ENCODE peak calls at places on chromosome 5, in seven cellular contexts. U is transverse colon, Y is PC-9, O is neural progenitor cell, I is left ventricle myocardium inferior, L is PC-3, E is ovary. S is an unnamed sample. For H3K4me1, the result is how much of the 10 kb centered on the place peaks cover.

GRCh38 chr5:37831821-37832524 is 7.9 kb downstream of the GDNF start:
- DNase-seq in O (no peak), L (peak), I (no peak), Y (no peak), U (no peak), E (no peak), S (no peak)

GRCh38 chr5:58085800-58086199 is 374.1 kb downstream of the PLK2 start:
- DNase-seq in E (peak), O (no peak), Y (peak), L (peak), I (no peak), U (no peak), S (no peak)

GRCh38 chr5:115184780-115185179 is 15.1 kb upstream of the TRIM36 start:
- DNase-seq in I (no peak), E (no peak), L (no peak), Y (no peak), O (no peak), U (no peak), S (no peak)

GRCh38 chr5:159001247-159001646 is 98.5 kb downstream of the EBF1 start:
- DNase-seq in E (no peak), O (no peak), U (no peak), L (no peak), Y (no peak), I (no peak), S (no peak)

GRCh38 chr5:89268460-89268859 is 385.5 kb upstream of the MEF2C start:
- DNase-seq in Y (peak), I (no peak), U (peak), O (no peak), E (no peak), L (no peak), S (no peak)

GRCh38 chr5:171351674-171352073 is 36.0 kb upstream of the NPM1 start:
- DNase-seq in U (no peak), O (no peak), L (no peak), I (no peak), E (no peak), Y (no peak), S (no peak)

GRCh38 chr5:142981886-142982820 is 212.0 kb downstream of the ARHGAP26 start:
- DNase-seq in I (peak), E (peak), Y (peak), O (peak), U (peak), L (peak), S (peak)

GRCh38 chr5:173888473-173889135 is 455 bp downstream of the CPEB4 start:
- DNase-seq in Y (no peak), L (peak), E (peak), O (peak), U (peak), I (no peak), S (peak)

GRCh38 chr5:37665889-37666288 is 174.0 kb downstream of the GDNF start:
- DNase-seq in L (no peak), U (peak), I (peak), E (peak), O (no peak), Y (no peak), S (peak)

GRCh38 chr5:132814441-132815294 is 1.6 kb downstream of the SOWAHA start:
- DNase-seq in E (no peak), U (no peak), L (no peak), I (no peak), Y (no peak), O (peak), S (no peak)

GRCh38 chr5:16812448-16812847 is 123.6 kb downstream of the MYO10 start:
- DNase-seq in Y (no peak), L (no peak), E (no peak), U (no peak), O (no peak), I (no peak), S (no peak)

GRCh38 chr5:72598461-72599433 is 91.5 kb upstream of the ZNF366 start:
- DNase-seq in E (no peak), Y (no peak), O (no peak), U (no peak), I (no peak), L (peak), S (no peak)

GRCh38 chr5:10527281-10527950 is 36.5 kb upstream of the ANKRD33B start:
- DNase-seq in Y (no peak), L (no peak), I (no peak), E (no peak), O (no peak), U (no peak), S (no peak)

GRCh38 chr5:172453986-172454354 is 355 bp downstream of the SH3PXD2B start:
- DNase-seq in O (peak), E (peak), Y (no peak), L (no peak), U (peak), I (peak), S (no peak)

GRCh38 chr5:12647613-12648012 is 743.4 kb upstream of the CTNND2 start:
- DNase-seq in E (no peak), Y (no peak), U (no peak), L (no peak), I (no peak), O (no peak), S (no peak)

GRCh38 chr5:44387911-44388310 is 1.3 kb downstream of the FGF10 start:
- DNase-seq in O (peak), Y (no peak), E (peak), U (no peak), I (no peak), L (no peak), S (no peak)

GRCh38 chr5:140084466-140084865 is 29.4 kb upstream of the PURA start:
- DNase-seq in Y (no peak), L (no peak), O (no peak), U (no peak), E (no peak), I (peak), S (peak)

GRCh38 chr5:147803941-147804717 is 21.6 kb upstream of the JAKMIP2 start:
- DNase-seq in L (peak), U (peak), E (no peak), I (no peak), O (no peak), Y (no peak), S (no peak)

GRCh38 chr5:168752012-168752411 is 172.8 kb upstream of the PANK3 start:
- DNase-seq in L (no peak), Y (no peak), E (no peak), U (no peak), O (no peak), I (no peak), S (no peak)

GRCh38 chr5:103393131-103393754 is 134.7 kb downstream of the MACIR start:
- DNase-seq in Y (no peak), I (peak), O (peak), E (no peak), L (peak), U (no peak), S (no peak)

GRCh38 chr5:174678107-174678506 is 46.3 kb upstream of the MSX2 start:
- DNase-seq in L (no peak), I (no peak), Y (no peak), O (no peak), U (no peak), E (no peak), S (no peak)

GRCh38 chr5:74288448-74289109 is 351.9 kb downstream of the ENC1 start:
- DNase-seq in Y (no peak), I (peak), U (no peak), L (no peak), E (no peak), O (no peak), S (no peak)

DNA sequence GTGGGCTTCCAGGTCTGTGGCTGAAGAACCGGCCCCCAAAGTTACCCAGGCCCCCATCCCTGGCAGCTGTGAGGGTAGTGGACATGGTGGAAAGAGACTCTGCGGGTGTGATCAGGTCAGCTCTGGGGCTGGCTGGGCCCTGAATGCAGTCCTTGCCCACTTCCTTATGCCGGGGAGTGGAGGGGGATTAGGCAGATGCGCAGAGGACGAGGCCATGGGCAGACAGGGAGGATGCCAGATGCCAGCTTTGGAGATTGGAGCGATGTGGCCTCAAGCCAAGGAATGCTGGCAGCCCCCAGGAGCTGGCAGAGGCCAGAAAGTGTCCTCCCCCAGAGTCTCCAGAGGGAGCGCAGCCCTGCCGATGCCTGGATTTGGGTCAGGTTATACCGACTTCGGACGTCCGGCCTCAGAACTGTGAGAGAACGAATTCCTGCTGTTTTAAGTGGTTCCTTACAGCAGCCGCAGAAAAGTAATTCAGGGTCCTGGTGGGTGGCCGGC is 69.8 kb downstream of the ADAMTS2 start:
- DNase-seq in Y (no peak), U (no peak), L (no peak), E (no peak), I (no peak), O (no peak), S (peak)
- H3K27ac ChIP-seq in Y (no peak), U (peak), L (no peak), E (peak), I (peak), O (no peak), S (peak)

DNA sequence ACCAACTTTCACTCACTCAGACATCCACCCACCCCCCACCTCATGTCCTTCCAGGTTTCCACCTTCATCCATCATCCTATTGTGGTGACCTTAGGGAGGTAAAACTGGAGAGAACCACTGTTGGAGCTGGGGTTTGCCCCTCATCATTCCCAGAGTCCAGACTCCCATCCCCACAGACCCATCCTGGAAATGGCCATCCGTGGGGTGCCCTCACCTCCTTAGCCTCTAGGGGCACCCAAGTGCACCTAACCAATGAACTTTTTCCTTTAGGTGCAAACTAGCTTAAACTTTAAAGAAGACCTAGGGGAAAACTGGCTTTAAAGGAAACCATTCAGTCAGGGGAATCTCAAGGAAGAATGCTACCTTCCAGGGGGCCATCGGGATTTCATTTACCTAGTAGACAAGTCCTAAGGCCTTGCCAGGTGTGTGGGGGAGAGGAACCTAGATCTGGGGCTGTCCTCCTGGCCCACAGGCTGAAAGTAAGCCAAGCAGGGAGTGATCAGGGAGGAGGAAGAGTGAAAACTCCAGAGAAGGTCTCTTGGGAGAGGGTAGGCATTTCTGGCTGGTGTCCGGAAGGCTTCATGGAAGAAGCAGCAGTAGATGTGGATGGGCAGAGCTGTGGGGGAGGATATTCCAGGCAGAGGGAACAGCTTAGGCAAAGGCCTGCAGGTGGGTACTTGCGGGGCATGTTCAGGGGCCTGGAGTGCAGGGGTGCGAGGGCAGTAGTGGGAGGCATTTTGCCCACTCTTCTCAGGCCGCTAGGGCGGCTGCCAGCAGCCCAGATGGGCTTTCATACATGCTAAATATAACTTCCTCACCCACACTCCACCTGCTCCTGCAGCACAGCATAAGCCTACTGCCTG is 11.6 kb downstream of the RGS14 start:
- DNase-seq in O (peak), L (peak), Y (no peak), E (no peak), I (no peak), U (no peak), S (no peak)
- H3K4me1 ChIP-seq in O (under half), L (under half), Y (under half), E (under half), I (under half), U (under half), S (half or more)

DNA sequence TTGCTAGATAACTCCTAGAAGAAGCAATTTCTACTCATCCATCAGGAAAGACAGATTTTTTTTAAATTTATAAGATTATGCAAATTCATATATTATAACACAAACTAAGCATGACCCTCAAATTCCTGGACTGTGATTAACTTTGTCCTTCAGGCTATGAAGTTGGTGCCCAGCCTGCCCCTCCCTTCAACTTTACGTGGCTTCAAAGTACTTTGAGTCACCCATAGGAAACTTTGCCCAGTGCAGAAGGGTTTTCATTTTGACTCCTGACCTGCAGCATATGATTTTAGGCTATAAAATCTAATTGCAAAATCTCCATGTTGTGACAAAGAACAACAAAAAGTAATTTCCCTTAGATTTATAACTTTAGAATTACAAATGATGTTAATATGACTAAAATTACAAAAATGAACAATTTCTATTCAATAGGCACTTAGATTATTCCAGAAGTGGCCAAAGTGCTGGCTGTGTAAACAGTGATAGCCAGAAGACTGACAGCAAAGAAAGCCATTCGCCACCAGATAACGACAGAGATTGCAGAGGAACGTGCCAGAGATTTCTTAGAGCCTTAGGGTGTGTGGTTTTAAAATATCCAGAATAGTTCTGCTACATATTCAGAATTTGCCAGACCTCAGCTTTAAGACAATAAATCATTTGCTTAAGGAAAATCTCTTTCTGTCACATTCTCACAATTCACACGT is 197.4 kb downstream of the SEMA5A start:
- DNase-seq in I (no peak), U (no peak), E (no peak), L (peak), Y (no peak), O (no peak), S (no peak)
- H3K27ac ChIP-seq in I (no peak), U (no peak), E (no peak), L (peak), Y (peak), O (no peak), S (peak)

GRCh38 chr5:40680741-40681350 is 1.1 kb downstream of the PTGER4 start:
- DNase-seq in L (no peak), E (no peak), U (peak), O (peak), Y (no peak), I (no peak), S (peak)

GRCh38 chr5:40679998-40680681 is 425 bp downstream of the PTGER4 start:
- DNase-seq in I (peak), O (peak), U (peak), Y (no peak), E (no peak), L (peak), S (peak)

GRCh38 chr5:40677456-40677855 is 2.3 kb upstream of the PTGER4 start:
- DNase-seq in L (no peak), O (no peak), I (no peak), Y (no peak), U (no peak), E (no peak), S (no peak)

GRCh38 chr5:40678021-40678939 is 1.4 kb upstream of the PTGER4 start:
- DNase-seq in Y (no peak), I (no peak), L (peak), O (no peak), E (no peak), U (no peak), S (no peak)

DNA sequence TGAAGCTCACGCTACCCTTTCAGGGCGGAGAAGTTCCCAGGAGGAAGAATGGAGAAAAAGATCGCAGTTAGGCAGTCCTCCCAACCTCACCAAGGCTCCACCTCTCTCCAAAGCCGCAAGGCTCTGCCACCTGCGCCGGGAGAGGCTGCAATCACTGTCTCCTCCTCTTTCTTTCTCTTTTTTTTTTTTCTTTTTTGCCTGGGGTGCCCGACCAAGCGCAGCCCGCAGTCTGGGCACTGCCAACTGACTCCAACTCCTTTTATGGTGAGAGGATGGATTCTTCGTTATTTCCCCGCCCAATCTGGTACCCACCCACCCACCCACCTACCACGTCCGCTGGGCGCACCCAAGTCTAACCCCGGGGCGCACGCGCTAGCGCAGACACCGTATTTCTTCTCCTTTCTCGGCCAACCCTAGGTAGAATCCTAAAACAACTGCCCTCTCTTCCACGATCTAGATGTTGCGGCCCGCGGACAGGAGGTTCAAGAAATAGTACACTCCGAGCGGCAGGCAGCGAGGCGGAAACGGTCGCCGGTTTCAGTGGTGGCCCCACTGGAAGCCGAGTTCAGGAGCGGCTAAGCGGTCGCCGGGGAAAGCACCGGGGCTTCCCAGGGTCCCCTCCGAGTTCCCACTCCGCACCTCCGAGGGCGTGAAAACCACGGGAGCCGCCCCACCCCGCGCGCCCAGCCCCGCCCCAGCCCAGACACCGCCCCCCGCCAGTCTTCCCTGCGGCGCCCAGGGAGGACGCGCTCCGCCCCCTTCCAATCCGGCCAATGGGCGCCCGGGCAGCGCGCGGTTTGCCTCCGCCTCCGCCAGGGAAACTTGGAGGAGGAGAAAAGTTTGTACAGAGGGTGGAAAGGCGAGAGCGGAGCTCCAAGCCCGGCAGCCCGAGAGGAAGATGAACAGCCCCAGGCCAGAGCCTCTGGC is at the start of gene PTGER4:
- DNase-seq in L (peak), Y (peak), U (peak), O (peak), E (peak), I (peak), S (peak)
- H3K4me1 ChIP-seq in L (under half), Y (half or more), U (under half), O (under half), E (under half), I (under half), S (under half)

DNA sequence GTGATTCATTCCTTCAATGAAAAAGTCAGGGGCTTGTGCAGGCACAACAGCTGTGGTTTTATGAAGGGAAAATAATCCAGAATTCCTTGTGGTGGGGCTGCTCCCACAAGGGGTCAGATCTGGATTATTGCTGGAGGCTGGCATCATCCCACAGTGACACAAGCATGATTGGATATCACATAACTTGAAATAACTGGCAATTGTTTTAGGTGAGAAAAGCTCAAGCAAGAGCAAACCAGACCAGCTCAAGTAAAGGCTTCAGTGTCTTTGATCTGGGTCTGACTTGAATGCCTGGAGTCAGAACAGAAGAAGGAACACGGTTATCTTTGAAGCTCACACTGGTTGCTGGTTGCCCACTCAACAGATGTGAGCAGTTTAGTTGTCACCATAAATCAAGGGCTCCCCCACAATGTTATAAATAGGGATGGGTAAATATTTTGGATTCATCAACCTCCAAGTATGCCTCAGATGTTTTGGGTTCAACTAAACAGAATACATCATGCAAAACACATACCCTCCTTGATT is 3.1 kb upstream of the ZNF474 start:
- DNase-seq in O (no peak), Y (no peak), L (no peak), U (no peak), I (no peak), E (no peak), S (no peak)
- H3K27ac ChIP-seq in O (no peak), Y (no peak), L (no peak), U (peak), I (no peak), E (no peak), S (no peak)

GRCh38 chr5:127112347-127112864 is 39.1 kb upstream of the C5orf63 start:
- DNase-seq in L (no peak), I (no peak), E (no peak), O (no peak), Y (no peak), U (no peak), S (no peak)

DNA sequence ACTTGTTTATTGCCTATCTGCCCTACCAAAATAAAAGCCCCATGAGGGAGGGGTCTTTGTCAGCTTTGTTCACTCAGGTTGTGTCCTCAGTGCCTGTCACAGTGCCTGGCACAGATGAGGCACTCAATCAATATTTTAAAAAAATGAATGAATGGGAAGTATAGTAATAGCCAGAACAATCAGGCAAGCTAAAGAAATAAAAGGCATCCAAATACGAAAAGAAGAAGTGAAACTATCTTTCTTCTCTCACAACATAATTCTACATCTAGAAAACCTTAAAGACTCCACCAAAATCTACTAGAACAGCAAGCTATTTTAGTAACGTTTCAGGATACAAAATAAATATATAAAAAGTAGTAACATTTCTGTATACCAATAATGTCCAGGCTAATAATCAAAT is 37.8 kb upstream of the C5orf63 start:
- DNase-seq in I (no peak), L (no peak), O (no peak), U (no peak), Y (no peak), E (no peak), S (no peak)
- H3K4me1 ChIP-seq in I (under half), L (under half), O (under half), U (under half), Y (under half), E (under half), S (under half)

GRCh38 chr5:54718647-54719046 is 201.1 kb downstream of the SNX18 start:
- DNase-seq in U (no peak), E (no peak), I (peak), Y (no peak), O (no peak), L (no peak), S (no peak)
- H3K27ac ChIP-seq in U (no peak), E (no peak), I (peak), Y (no peak), O (no peak), L (no peak), S (no peak)

S was measured in lower lobe of right lung.